ENCODE peak calls at places on chromosomes 3 and 15, in nine cellular contexts. H, M, W, A, F, T, S, J and Z are unnamed samples.

GRCh38 chr15:64019764-64020163 is 26.5 kb downstream of the DAPK2 start:
- DNase-seq in T (no peak), A (no peak), H (peak), J (no peak), W (no peak), F (no peak), M (no peak), S (no peak), Z (no peak)

GRCh38 chr3:143134446-143134845 is 14.9 kb downstream of the CHST2 start:
- DNase-seq in M (peak), A (no peak), W (no peak), T (no peak), S (no peak), J (no peak), H (peak), F (no peak), Z (peak)

GRCh38 chr15:39133201-39133600 is 447.7 kb upstream of the THBS1 start:
- DNase-seq in A (no peak), H (peak), J (no peak), S (no peak), F (peak), W (no peak), T (no peak), M (peak), Z (no peak)

GRCh38 chr3:197186887-197187588 is 111.4 kb downstream of the DLG1 start:
- DNase-seq in J (no peak), A (peak), H (peak), M (peak), W (no peak), S (peak), F (peak), T (peak), Z (peak)

GRCh38 chr3:10366681-10367101 is 45.8 kb upstream of the SEC13 start:
- DNase-seq in A (no peak), W (no peak), H (peak), M (peak), S (no peak), J (no peak), F (peak), T (no peak), Z (no peak)

GRCh38 chr3:193910886-193911738 is 224.8 kb upstream of the HES1 start:
- DNase-seq in F (no peak), T (no peak), J (no peak), S (peak), A (no peak), H (no peak), M (no peak), W (no peak), Z (no peak)

GRCh38 chr3:178062126-178062525 is 474.1 kb upstream of the KCNMB2 start:
- DNase-seq in J (no peak), F (no peak), M (no peak), S (no peak), T (no peak), W (no peak), A (no peak), H (no peak), Z (no peak)

GRCh38 chr3:56818156-56818985 is 16.6 kb upstream of the ARHGEF3 start:
- DNase-seq in S (no peak), H (no peak), M (no peak), F (no peak), A (no peak), W (no peak), J (no peak), T (no peak), Z (no peak)